ENCODE peak calls at places on chromosomes 1 and 21, in ten cellular contexts. C is transverse colon, B is neural progenitor cell, G is heart left ventricle, X is fibroblast of lung, Q is Karpas-422, J is A673, P is tibial nerve, T is cardiac muscle cell, I is left ventricle myocardium inferior. N is an unnamed sample. For H3K36me3 and H3K27me3, the result is how much of the 10 kb centered on the place peaks cover.

GRCh38 chr21:41958886-41959563 is 5.2 kb upstream of the C2CD2 start:
- DNase-seq in C (no peak), B (no peak), G (no peak), X (no peak), Q (no peak), J (no peak), P (no peak), T (no peak), I (no peak), N (peak)

GRCh38 chr1:21205416-21205815 is 28.7 kb upstream of the EIF4G3 start:
- DNase-seq in C (no peak), B (no peak), G (no peak), X (no peak), Q (no peak), J (no peak), P (no peak), T (no peak), I (no peak), N (no peak)

GRCh38 chr1:156492591-156493080 is 7.9 kb downstream of the MEF2D start:
- DNase-seq in C (peak), B (no peak), G (peak), X (no peak), Q (peak), J (no peak), P (no peak), T (no peak), I (peak), N (no peak)

GRCh38 chr1:107140703-107141490 is at the start of gene NTNG1:
- DNase-seq in C (no peak), B (peak), G (no peak), X (no peak), Q (no peak), J (peak), P (no peak), T (peak), I (no peak), N (peak)

GRCh38 chr1:222464841-222465210 is 83.1 kb downstream of the HHIPL2 start:
- DNase-seq in C (peak), B (peak), G (peak), X (peak), Q (peak), J (peak), P (no peak), T (peak), I (peak), N (peak)

GRCh38 chr1:64891440-64891815 is 74.9 kb downstream of the JAK1 start:
- DNase-seq in C (no peak), B (no peak), G (no peak), X (peak), Q (no peak), J (peak), P (no peak), T (no peak), I (no peak), N (no peak)

GRCh38 chr21:15564907-15565306 is 164.9 kb upstream of the USP25 start:
- DNase-seq in C (no peak), B (peak), G (no peak), X (no peak), Q (no peak), J (no peak), P (no peak), T (peak), I (no peak), N (no peak)

GRCh38 chr1:219465247-219466093 is 147.4 kb downstream of the ZC3H11B start:
- DNase-seq in C (no peak), B (no peak), G (no peak), X (no peak), Q (no peak), J (no peak), P (no peak), T (no peak), I (no peak), N (no peak)

GRCh38 chr1:182388392-182389134 is 3.0 kb downstream of the GLUL start:
- DNase-seq in C (no peak), B (peak), G (no peak), X (no peak), Q (no peak), J (no peak), P (no peak), T (no peak), I (no peak), N (no peak)

GRCh38 chr1:18329469-18329868 is 151.3 kb upstream of the KLHDC7A start:
- DNase-seq in C (no peak), B (no peak), G (no peak), X (no peak), Q (no peak), J (no peak), P (no peak), T (no peak), I (no peak), N (no peak)

GRCh38 chr1:18668750-18669404 is 38.2 kb downstream of the PAX7 start:
- DNase-seq in C (peak), B (no peak), G (no peak), X (no peak), Q (no peak), J (no peak), P (no peak), T (no peak), I (no peak), N (no peak)

GRCh38 chr1:207070811-207071210 is 17.7 kb downstream of the PFKFB2 start:
- DNase-seq in C (no peak), B (no peak), G (no peak), X (no peak), Q (no peak), J (no peak), P (no peak), T (no peak), I (no peak), N (no peak)
- H3K4me3 ChIP-seq in C (no peak), B (no peak), G (no peak), X (no peak), Q (no peak), J (no peak), P (no peak), T (no peak), I (no peak), N (no peak)

DNA sequence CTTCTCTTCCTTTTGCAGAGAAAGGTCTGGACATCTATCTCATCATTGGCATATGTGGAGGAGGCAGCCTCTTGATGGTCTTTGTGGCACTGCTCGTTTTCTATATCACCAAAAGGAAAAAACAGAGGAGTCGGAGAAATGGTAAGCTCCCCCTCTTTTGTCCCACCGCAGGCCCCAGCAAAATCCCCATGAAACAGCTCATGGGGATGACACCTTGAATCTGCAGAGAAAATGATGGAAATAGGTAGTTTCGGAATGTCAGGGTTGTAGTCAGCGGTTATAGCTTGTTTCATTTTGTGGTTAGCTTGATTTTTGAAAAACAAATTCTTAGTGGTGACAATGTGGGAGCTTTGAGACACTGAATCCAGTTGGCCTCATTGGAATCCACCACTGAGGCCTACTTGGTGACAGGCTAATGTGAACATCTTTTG is 10.3 kb downstream of the CD2 start:
- DNase-seq in C (no peak), B (no peak), G (no peak), X (no peak), Q (no peak), J (no peak), P (no peak), T (no peak), I (no peak), N (no peak)
- H3K36me3 ChIP-seq in C (under half), B (under half), G (under half), X (under half), Q (under half), J (under half), P (under half), T (under half), I (under half), N (under half)

GRCh38 chr1:47440052-47440848 is 2.4 kb downstream of the FOXD2 start:
- DNase-seq in C (no peak), B (no peak), G (no peak), X (no peak), Q (no peak), J (no peak), P (no peak), T (no peak), I (no peak), N (peak)

GRCh38 chr1:47440849-47441170 is 3.0 kb downstream of the FOXD2 start:
- DNase-seq in C (no peak), B (no peak), G (no peak), X (no peak), Q (no peak), J (no peak), P (no peak), T (no peak), I (no peak), N (no peak)

GRCh38 chr1:47437518-47438320 is at the start of gene FOXD2:
- DNase-seq in C (peak), B (peak), G (peak), X (peak), Q (peak), J (peak), P (peak), T (peak), I (peak), N (peak)

GRCh38 chr1:47438321-47439150 is 692 bp downstream of the FOXD2 start:
- DNase-seq in C (peak), B (peak), G (no peak), X (no peak), Q (no peak), J (peak), P (no peak), T (no peak), I (peak), N (peak)

DNA sequence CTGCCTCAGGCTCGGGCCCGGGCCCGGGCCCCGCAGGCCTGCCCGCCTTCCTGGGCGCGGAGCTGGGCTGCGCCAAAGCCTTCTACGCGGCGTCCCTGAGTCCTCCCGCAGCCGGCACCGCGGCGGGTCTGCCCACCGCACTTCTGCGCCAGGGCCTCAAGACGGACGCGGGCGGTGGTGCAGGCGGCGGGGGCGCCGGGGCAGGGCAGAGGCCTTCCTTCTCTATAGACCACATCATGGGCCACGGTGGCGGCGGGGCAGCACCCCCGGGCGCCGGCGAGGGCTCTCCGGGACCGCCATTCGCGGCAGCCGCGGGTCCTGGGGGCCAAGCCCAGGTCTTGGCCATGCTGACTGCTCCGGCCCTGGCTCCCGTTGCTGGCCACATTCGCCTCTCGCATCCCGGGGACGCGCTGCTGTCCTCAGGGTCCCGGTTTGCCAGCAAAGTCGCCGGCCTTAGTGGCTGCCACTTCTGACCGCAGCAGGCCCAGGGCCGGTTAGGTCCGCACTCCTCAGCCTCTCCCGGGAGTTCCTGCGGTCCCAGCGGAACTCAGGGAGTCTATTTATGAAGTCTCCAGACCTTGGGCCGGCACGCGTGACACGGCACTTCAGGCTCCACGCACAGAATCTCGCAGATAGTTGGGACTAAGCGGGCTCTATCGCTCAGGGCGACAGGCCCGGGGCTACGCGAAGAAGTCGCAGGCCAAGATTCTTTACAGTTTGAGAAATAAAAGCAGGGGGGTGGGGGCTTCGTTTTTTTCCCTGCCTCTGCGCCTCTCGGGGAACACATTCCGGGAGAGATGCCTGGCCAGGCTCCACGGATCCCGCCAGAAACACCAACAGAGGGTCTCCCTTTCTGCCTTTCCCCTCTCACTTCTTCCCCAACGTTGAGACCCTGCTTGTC is 1.6 kb downstream of the FOXD2 start:
- DNase-seq in C (no peak), B (peak), G (no peak), X (no peak), Q (no peak), J (no peak), P (no peak), T (no peak), I (no peak), N (peak)
- H3K27me3 ChIP-seq in C (half or more), B (half or more), G (half or more), X (under half), Q (under half), J (half or more), P (under half), T (half or more), I (half or more), N (half or more)

GRCh38 chr1:16717174-16718108 is 22.9 kb upstream of the RNU1-4 start:
- DNase-seq in C (no peak), B (peak), G (peak), X (no peak), Q (peak), J (peak), P (no peak), T (peak), I (no peak), N (peak)
- H3K4me3 ChIP-seq in C (no peak), B (no peak), G (no peak), X (no peak), Q (no peak), J (no peak), P (no peak), T (no peak), I (no peak), N (no peak)

GRCh38 chr1:46692806-46693770 is 21.4 kb downstream of the TEX38 start:
- DNase-seq in C (no peak), B (no peak), G (no peak), X (no peak), Q (no peak), J (no peak), P (no peak), T (peak), I (no peak), N (no peak)

GRCh38 chr1:46689897-46690296 is 18.2 kb downstream of the TEX38 start:
- DNase-seq in C (no peak), B (no peak), G (no peak), X (no peak), Q (no peak), J (no peak), P (no peak), T (no peak), I (no peak), N (no peak)

GRCh38 chr1:46691997-46692790 is 20.5 kb downstream of the TEX38 start:
- DNase-seq in C (no peak), B (no peak), G (no peak), X (peak), Q (no peak), J (peak), P (no peak), T (no peak), I (no peak), N (no peak)

GRCh38 chr1:46689326-46689725 is 17.7 kb downstream of the TEX38 start:
- DNase-seq in C (no peak), B (peak), G (no peak), X (no peak), Q (no peak), J (peak), P (no peak), T (no peak), I (no peak), N (no peak)

DNA sequence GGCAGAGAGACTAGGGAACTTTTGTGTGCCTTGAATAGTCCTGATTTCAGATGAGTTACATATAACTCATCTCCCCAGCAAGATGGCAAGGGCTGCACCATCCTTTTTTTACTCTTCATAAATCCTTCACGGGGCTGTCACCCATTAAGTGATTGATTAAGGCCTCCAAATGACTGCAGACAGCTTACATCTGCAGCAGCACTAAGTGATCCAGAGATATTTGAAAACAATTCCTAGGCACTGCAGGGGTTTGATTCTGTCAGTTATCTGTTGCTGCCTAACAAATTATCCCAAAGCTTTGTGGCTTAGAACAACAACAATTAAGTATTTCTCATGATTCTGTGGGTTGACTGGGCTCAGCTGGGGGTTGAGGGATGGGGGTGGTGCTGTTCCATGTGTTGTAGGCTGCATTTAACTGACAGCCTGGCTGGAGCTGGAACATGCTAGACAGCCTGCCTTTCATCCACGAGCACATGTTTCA is 19.3 kb downstream of the TEX38 start:
- DNase-seq in C (no peak), B (peak), G (no peak), X (no peak), Q (no peak), J (peak), P (no peak), T (no peak), I (no peak), N (no peak)
- H3K36me3 ChIP-seq in C (under half), B (under half), G (half or more), X (under half), Q (half or more), J (under half), P (under half), T (half or more), I (half or more), N (under half)